ENCODE peak calls at places on chromosomes 6 and 20, in four cellular contexts. G is CD8-positive, alpha-beta T cell; W is naive thymus-derived CD4-positive, alpha-beta T cell; F is right cardiac atrium. R is an unnamed sample.

GRCh38 chr6:163900570-163900969 is 486.1 kb downstream of the QKI start:
- DNase-seq in G (no peak), W (no peak), F (no peak), R (no peak)

GRCh38 chr20:10626896-10627295 is 46.9 kb downstream of the JAG1 start:
- DNase-seq in G (no peak), W (no peak), F (no peak), R (no peak)

GRCh38 chr6:15936503-15936902 is 192.4 kb upstream of the MYLIP start:
- DNase-seq in G (no peak), W (no peak), F (no peak), R (no peak)

GRCh38 chr6:136024711-136025110 is 173.2 kb downstream of the PDE7B start:
- DNase-seq in G (no peak), W (no peak), F (no peak), R (no peak)

GRCh38 chr6:139375239-139376053 is 998 bp upstream of the CITED2 start:
- DNase-seq in G (peak; percentile 77), W (peak; percentile 70), F (peak; percentile 88), R (peak; percentile 87)

GRCh38 chr6:107665386-107665785 is 158.7 kb downstream of the SCML4 start:
- DNase-seq in G (no peak), W (no peak), F (no peak), R (no peak)

GRCh38 chr20:60168963-60169362 is 210.7 kb downstream of the CDH26 start:
- DNase-seq in G (no peak), W (no peak), F (no peak), R (no peak)

GRCh38 chr6:116450185-116450710 is 10.9 kb upstream of the CALHM6 start:
- DNase-seq in G (no peak), W (no peak), F (no peak), R (no peak)

GRCh38 chr20:6767536-6768227 is at the start of gene BMP2:
- DNase-seq in G (no peak), W (no peak), F (peak; percentile 70), R (no peak)

GRCh38 chr6:128601060-128601459 is 80.7 kb upstream of the PTPRK start:
- DNase-seq in G (no peak), W (no peak), F (no peak), R (no peak)

GRCh38 chr20:4117867-4118266 is 102.5 kb upstream of the RNF24 start:
- DNase-seq in G (no peak), W (no peak), F (no peak), R (no peak)

GRCh38 chr6:106805771-106806170 is 168.8 kb downstream of the CD24 start:
- DNase-seq in G (no peak), W (no peak), F (no peak), R (no peak)

GRCh38 chr6:142735182-142735581 is 209.8 kb downstream of the HIVEP2 start:
- DNase-seq in G (no peak), W (no peak), F (no peak), R (no peak)

GRCh38 chr20:13877789-13878188 is 93.0 kb downstream of the NDUFAF5 start:
- DNase-seq in G (no peak), W (no peak), F (no peak), R (no peak)

GRCh38 chr6:11410539-11411307 is 126.8 kb upstream of the TMEM170B start:
- DNase-seq in G (no peak), W (no peak), F (no peak), R (no peak)

GRCh38 chr6:138562691-138563090 is 63.4 kb upstream of the NHSL1 start:
- DNase-seq in G (no peak), W (no peak), F (no peak), R (no peak)

GRCh38 chr20:53757472-53757913 is 163.9 kb upstream of the ZNF217 start:
- DNase-seq in G (no peak), W (no peak), F (no peak), R (no peak)

GRCh38 chr20:52083627-52084232 is 107.8 kb downstream of the ZFP64 start:
- DNase-seq in G (no peak), W (no peak), F (peak; percentile 39), R (peak; percentile 56)

GRCh38 chr6:134446228-134446848 is 128.4 kb upstream of the SGK1 start:
- DNase-seq in G (no peak), W (no peak), F (no peak), R (no peak)

GRCh38 chr6:134537146-134537555 is 219.2 kb upstream of the SGK1 start:
- DNase-seq in G (no peak), W (no peak), F (no peak), R (no peak)

GRCh38 chr20:57013741-57014140 is 252.7 kb downstream of the BMP7 start:
- DNase-seq in G (no peak), W (no peak), F (no peak), R (no peak)

GRCh38 chr6:26087284-26088115 is at the start of gene HFE:
- DNase-seq in G (no peak), W (no peak), F (peak; percentile 58), R (peak; percentile 64)

GRCh38 chr20:10501377-10501776 is 66.3 kb downstream of the SLX4IP start:
- DNase-seq in G (peak; percentile 6), W (no peak), F (no peak), R (peak; percentile 74)

GRCh38 chr6:15841937-15842698 is 179.3 kb upstream of the DTNBP1 start:
- DNase-seq in G (no peak), W (no peak), F (peak; percentile 40), R (no peak)

GRCh38 chr6:42243046-42243445 is 25.4 kb upstream of the MRPS10 start:
- DNase-seq in G (no peak), W (no peak), F (no peak), R (no peak)

GRCh38 chr20:51447765-51448148 is 94.8 kb downstream of the NFATC2 start:
- DNase-seq in G (no peak), W (no peak), F (no peak), R (no peak)

GRCh38 chr20:43955244-43956191 is 40.9 kb downstream of the TOX2 start:
- DNase-seq in G (no peak), W (no peak), F (no peak), R (peak; percentile 77)

GRCh38 chr20:46749164-46749563 is 39.7 kb downstream of the SLC2A10 start:
- DNase-seq in G (no peak), W (no peak), F (no peak), R (no peak)

GRCh38 chr6:154297711-154298110 is 58.9 kb downstream of the IPCEF1 start:
- DNase-seq in G (no peak), W (no peak), F (no peak), R (no peak)

GRCh38 chr6:121435444-121436069 is at the start of gene GJA1:
- DNase-seq in G (no peak), W (no peak), F (no peak), R (no peak)

GRCh38 chr6:53347250-53347920 is 1.4 kb downstream of the ELOVL5 start:
- DNase-seq in G (peak; percentile 18), W (no peak), F (no peak), R (peak; percentile 54)

GRCh38 chr6:903746-904145 is 210.8 kb upstream of the EXOC2 start:
- DNase-seq in G (no peak), W (no peak), F (no peak), R (no peak)

DNA sequence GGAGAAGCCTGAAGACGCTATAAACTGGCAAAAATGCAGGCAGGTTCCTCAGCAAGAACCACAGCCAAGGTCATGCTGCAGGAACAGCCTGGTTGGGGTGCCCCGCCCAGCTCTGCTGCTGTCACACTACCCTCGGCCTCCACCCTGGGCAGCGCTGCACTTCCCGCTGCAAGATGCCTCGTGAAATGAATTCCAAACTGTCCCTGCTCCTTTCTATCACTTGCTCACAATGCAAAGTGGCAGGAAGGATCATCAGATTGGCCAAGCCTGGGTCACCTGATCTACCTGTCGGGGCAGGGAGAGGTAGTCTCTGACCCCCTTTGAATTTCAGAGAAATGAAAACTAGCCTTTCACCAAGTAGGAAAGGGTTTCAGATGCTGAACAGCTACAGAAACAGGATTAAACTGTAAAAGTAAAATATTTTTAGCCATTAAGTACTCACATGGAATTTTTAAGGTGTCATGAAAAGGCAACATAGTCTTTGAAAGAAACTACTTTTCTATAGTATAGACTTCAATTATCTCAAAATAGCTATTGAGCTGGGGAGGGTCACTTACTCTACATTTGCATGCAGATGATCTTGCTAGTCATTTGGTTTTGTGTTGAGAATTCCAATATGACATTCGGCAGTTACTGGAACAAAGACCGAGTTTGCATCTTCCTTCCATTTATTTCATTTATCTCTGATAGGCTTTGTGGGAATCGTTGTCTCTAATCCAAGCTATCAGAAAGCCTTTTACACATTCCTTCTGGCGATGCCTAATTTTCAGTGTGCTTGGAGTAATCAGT is 236.5 kb upstream of the ASCC3 start:
- DNase-seq in G (no peak), W (no peak), F (no peak), R (no peak)
- H3K4me3 ChIP-seq in G (no peak overlapping the region), W (no peak overlapping the region), F (no peak overlapping the region), R (no peak overlapping the region)

DNA sequence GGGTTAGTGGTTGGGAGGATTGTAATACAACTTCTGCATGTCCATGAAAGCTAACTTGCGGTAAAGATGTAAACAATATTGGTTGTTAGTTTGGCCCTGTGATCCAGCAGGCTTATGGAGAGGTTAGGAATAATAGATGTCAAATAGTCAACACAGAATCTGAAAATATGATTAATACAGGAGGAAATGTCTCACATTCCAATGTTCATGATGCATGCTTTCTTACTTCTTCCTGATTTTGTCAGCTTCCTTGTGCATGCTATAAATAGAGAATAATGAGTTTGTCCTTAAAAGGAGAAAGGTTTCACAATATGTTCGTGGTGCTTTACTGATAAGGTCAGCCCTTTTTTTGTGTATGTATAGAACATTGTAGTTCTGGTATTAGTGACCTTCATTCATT is 136.7 kb downstream of the MMUT start:
- DNase-seq in G (no peak), W (no peak), F (no peak), R (no peak)
- H3K4me3 ChIP-seq in G (no peak overlapping the region), W (no peak overlapping the region), F (no peak overlapping the region), R (no peak overlapping the region)

DNA sequence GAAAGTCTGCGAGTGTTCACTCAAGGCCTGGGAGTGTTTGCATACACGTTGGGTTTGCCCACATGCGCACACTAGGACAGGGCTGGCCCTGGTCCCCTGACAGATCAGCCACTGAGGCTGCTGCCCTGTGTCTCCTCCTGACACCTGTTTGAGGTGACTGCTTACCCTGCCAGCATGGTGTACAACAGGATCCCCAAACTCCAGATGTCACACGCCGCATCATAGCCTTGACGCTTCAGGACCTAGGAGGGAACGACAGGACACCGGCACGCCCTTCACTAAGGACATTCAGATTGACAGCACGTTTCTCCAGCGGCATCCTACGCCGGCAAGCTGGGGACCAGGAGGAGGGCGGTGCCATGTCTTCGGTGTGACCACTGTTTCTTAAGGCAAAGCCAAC is 37.0 kb upstream of the MPC1 start:
- DNase-seq in G (no peak), W (no peak), F (no peak), R (no peak)
- H3K4me3 ChIP-seq in G (no peak overlapping the region), W (no peak overlapping the region), F (no peak overlapping the region), R (peak overlapping the region; percentile 3)

GRCh38 chr20:49568491-49569151 is 684 bp upstream of the PTGIS start:
- DNase-seq in G (no peak), W (no peak), F (peak; percentile 38), R (no peak)

GRCh38 chr20:49567421-49568256 is at the start of gene PTGIS:
- DNase-seq in G (no peak), W (no peak), F (peak; percentile 59), R (no peak)

GRCh38 chr20:49563015-49563980 is 4.6 kb downstream of the PTGIS start:
- DNase-seq in G (no peak), W (no peak), F (no peak), R (no peak)

GRCh38 chr20:49569403-49570115 is 1.6 kb upstream of the PTGIS start:
- DNase-seq in G (no peak), W (no peak), F (no peak), R (no peak)

DNA sequence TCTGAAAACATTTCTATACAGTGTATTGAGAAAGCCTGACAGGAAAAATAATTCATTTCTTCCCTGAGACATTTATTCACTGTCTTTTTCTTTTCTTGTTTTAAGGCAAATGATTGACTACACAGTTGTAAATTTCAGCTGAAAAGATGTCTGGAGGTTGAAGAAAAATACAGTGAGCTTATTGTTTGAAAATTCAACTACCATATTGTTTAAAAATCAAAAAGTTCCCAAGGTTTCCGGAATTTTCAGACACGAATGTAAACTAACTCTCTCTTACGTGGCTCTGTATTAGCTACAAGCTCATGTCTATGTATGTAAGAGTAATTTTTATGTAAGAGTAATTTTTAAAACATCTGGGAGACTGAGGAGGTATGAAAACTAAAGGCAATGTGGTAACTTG is 1.5 kb downstream of the PTGIS start:
- DNase-seq in G (no peak), W (no peak), F (no peak), R (no peak)
- H3K4me3 ChIP-seq in G (no peak overlapping the region), W (no peak overlapping the region), F (peak overlapping the region; percentile 54), R (no peak overlapping the region)